ENCODE peak calls at places on chromosomes 4 and X, in nine cellular contexts. One of them, this sample, is unnamed.
A peak's percentile ranks its signal among the peaks of the same experiment; 100 is the strongest.

GRCh38 chrX:53309837-53310236 is 28.5 kb upstream of the IQSEC2 start:
- DNase-seq in ovary: no peak
- DNase-seq in transverse colon: no peak
- DNase-seq in uterus: no peak
- DNase-seq in H54: no peak
- DNase-seq in lower leg skin: no peak
- DNase-seq in body of pancreas: no peak
- DNase-seq in right lobe of liver: no peak
- DNase-seq in HepG2: no peak
- DNase-seq in this sample: no peak

GRCh38 chrX:101764538-101764937 is 104.9 kb upstream of the ARMCX2 start:
- DNase-seq in uterus: no peak
- DNase-seq in ovary: no peak
- DNase-seq in body of pancreas: no peak
- DNase-seq in right lobe of liver: no peak
- DNase-seq in transverse colon: no peak
- DNase-seq in lower leg skin: no peak
- DNase-seq in H54: no peak
- DNase-seq in HepG2: no peak
- DNase-seq in this sample: no peak

GRCh38 chr4:2081540-2081939 is 22.4 kb downstream of the NAT8L start:
- DNase-seq in uterus: no peak
- DNase-seq in right lobe of liver: no peak
- DNase-seq in transverse colon: no peak
- DNase-seq in ovary: peak; percentile 7
- DNase-seq in HepG2: no peak
- DNase-seq in lower leg skin: no peak
- DNase-seq in body of pancreas: no peak
- DNase-seq in H54: no peak
- DNase-seq in this sample: no peak

GRCh38 chr4:164538061-164538460 is 215.9 kb upstream of the SMIM31 start:
- DNase-seq in uterus: no peak
- DNase-seq in HepG2: no peak
- DNase-seq in ovary: no peak
- DNase-seq in lower leg skin: no peak
- DNase-seq in right lobe of liver: no peak
- DNase-seq in H54: no peak
- DNase-seq in transverse colon: no peak
- DNase-seq in body of pancreas: no peak
- DNase-seq in this sample: no peak

GRCh38 chr4:173270312-173271027 is 63.7 kb downstream of the HMGB2 start:
- DNase-seq in right lobe of liver: no peak
- DNase-seq in lower leg skin: no peak
- DNase-seq in ovary: no peak
- DNase-seq in body of pancreas: peak; percentile 16
- DNase-seq in transverse colon: no peak
- DNase-seq in HepG2: no peak
- DNase-seq in H54: no peak
- DNase-seq in uterus: no peak
- DNase-seq in this sample: no peak

GRCh38 chr4:128955751-128956150 is 137.6 kb downstream of the SCLT1 start:
- DNase-seq in right lobe of liver: no peak
- DNase-seq in H54: no peak
- DNase-seq in HepG2: no peak
- DNase-seq in uterus: no peak
- DNase-seq in body of pancreas: no peak
- DNase-seq in ovary: no peak
- DNase-seq in lower leg skin: no peak
- DNase-seq in transverse colon: no peak
- DNase-seq in this sample: no peak

GRCh38 chr4:70815370-70815769 is 24.3 kb downstream of the GRSF1 start:
- DNase-seq in body of pancreas: no peak
- DNase-seq in ovary: no peak
- DNase-seq in transverse colon: no peak
- DNase-seq in uterus: no peak
- DNase-seq in HepG2: no peak
- DNase-seq in lower leg skin: no peak
- DNase-seq in right lobe of liver: no peak
- DNase-seq in H54: no peak
- DNase-seq in this sample: no peak

GRCh38 chrX:18884916-18885315 is 99.0 kb downstream of the PHKA2 start:
- DNase-seq in HepG2: no peak
- DNase-seq in ovary: no peak
- DNase-seq in body of pancreas: no peak
- DNase-seq in right lobe of liver: no peak
- DNase-seq in uterus: no peak
- DNase-seq in transverse colon: no peak
- DNase-seq in lower leg skin: no peak
- DNase-seq in H54: no peak
- DNase-seq in this sample: no peak

GRCh38 chrX:29490606-29491005 is 724.8 kb upstream of the MAGEB2 start:
- DNase-seq in lower leg skin: no peak
- DNase-seq in ovary: no peak
- DNase-seq in body of pancreas: no peak
- DNase-seq in right lobe of liver: no peak
- DNase-seq in uterus: no peak
- DNase-seq in H54: no peak
- DNase-seq in transverse colon: no peak
- DNase-seq in HepG2: no peak
- DNase-seq in this sample: no peak

GRCh38 chr4:145179201-145179860 is 1.1 kb downstream of the OTUD4 start:
- DNase-seq in ovary: peak; percentile 65
- DNase-seq in H54: no peak
- DNase-seq in body of pancreas: peak; percentile 77
- DNase-seq in HepG2: peak; percentile 21
- DNase-seq in transverse colon: peak; percentile 85
- DNase-seq in uterus: peak; percentile 46
- DNase-seq in right lobe of liver: peak; percentile 85
- DNase-seq in lower leg skin: peak; percentile 44
- DNase-seq in this sample: peak; percentile 87

GRCh38 chr4:145181091-145181501 is 707 bp upstream of the OTUD4 start:
- DNase-seq in HepG2: no peak
- DNase-seq in H54: no peak
- DNase-seq in uterus: no peak
- DNase-seq in lower leg skin: no peak
- DNase-seq in right lobe of liver: no peak
- DNase-seq in transverse colon: no peak
- DNase-seq in ovary: no peak
- DNase-seq in body of pancreas: no peak
- DNase-seq in this sample: no peak

GRCh38 chr4:145178740-145179139 is 1.6 kb downstream of the OTUD4 start:
- DNase-seq in uterus: no peak
- DNase-seq in H54: no peak
- DNase-seq in body of pancreas: no peak
- DNase-seq in transverse colon: no peak
- DNase-seq in HepG2: no peak
- DNase-seq in ovary: no peak
- DNase-seq in lower leg skin: no peak
- DNase-seq in right lobe of liver: no peak
- DNase-seq in this sample: peak; percentile 55

GRCh38 chr4:145182212-145182611 is 1.8 kb upstream of the OTUD4 start:
- DNase-seq in uterus: no peak
- DNase-seq in lower leg skin: no peak
- DNase-seq in ovary: no peak
- DNase-seq in HepG2: no peak
- DNase-seq in right lobe of liver: no peak
- DNase-seq in H54: no peak
- DNase-seq in body of pancreas: no peak
- DNase-seq in transverse colon: no peak
- DNase-seq in this sample: no peak

GRCh38 chr4:145180298-145181090 is at the start of gene OTUD4:
- DNase-seq in uterus: peak; percentile 94
- DNase-seq in H54: peak; percentile 72
- DNase-seq in transverse colon: peak; percentile 96
- DNase-seq in lower leg skin: peak; percentile 94
- DNase-seq in right lobe of liver: peak; percentile 98
- DNase-seq in HepG2: peak; percentile 87
- DNase-seq in ovary: peak; percentile 95
- DNase-seq in body of pancreas: peak; percentile 97
- DNase-seq in this sample: peak; percentile 97
- TF ChIP-seq POLR2A in uterus: peak; percentile 76
- TF ChIP-seq POLR2A in H54: peak; percentile 62
- TF ChIP-seq POLR2A in transverse colon: peak; percentile 73
- TF ChIP-seq POLR2A in lower leg skin: no peak
- TF ChIP-seq POLR2A in right lobe of liver: peak; percentile 80
- TF ChIP-seq POLR2A in HepG2: peak; percentile 50
- TF ChIP-seq POLR2A in ovary: peak; percentile 39
- TF ChIP-seq POLR2A in body of pancreas: peak; percentile 73
- TF ChIP-seq POLR2A in this sample: peak; percentile 88

GRCh38 chr4:39626913-39627312 is 11.8 kb downstream of the SMIM14 start:
- DNase-seq in HepG2: no peak
- DNase-seq in body of pancreas: no peak
- DNase-seq in right lobe of liver: no peak
- DNase-seq in ovary: no peak
- DNase-seq in H54: no peak
- DNase-seq in uterus: no peak
- DNase-seq in transverse colon: no peak
- DNase-seq in lower leg skin: no peak
- DNase-seq in this sample: no peak
- TF ChIP-seq POLR2A in HepG2: no peak
- TF ChIP-seq POLR2A in body of pancreas: no peak
- TF ChIP-seq POLR2A in right lobe of liver: no peak
- TF ChIP-seq POLR2A in ovary: no peak
- TF ChIP-seq POLR2A in H54: no peak
- TF ChIP-seq POLR2A in uterus: no peak
- TF ChIP-seq POLR2A in transverse colon: no peak
- TF ChIP-seq POLR2A in lower leg skin: no peak
- TF ChIP-seq POLR2A in this sample: no peak

GRCh38 chr4:108920688-108921087 is 157.8 kb upstream of the ETNPPL start:
- DNase-seq in H54: no peak
- DNase-seq in body of pancreas: no peak
- DNase-seq in lower leg skin: no peak
- DNase-seq in ovary: no peak
- DNase-seq in right lobe of liver: no peak
- DNase-seq in transverse colon: no peak
- DNase-seq in uterus: no peak
- DNase-seq in HepG2: no peak
- DNase-seq in this sample: no peak

GRCh38 chr4:108922191-108922590 is 159.3 kb upstream of the ETNPPL start:
- DNase-seq in lower leg skin: no peak
- DNase-seq in body of pancreas: no peak
- DNase-seq in transverse colon: no peak
- DNase-seq in HepG2: no peak
- DNase-seq in ovary: no peak
- DNase-seq in right lobe of liver: no peak
- DNase-seq in uterus: no peak
- DNase-seq in H54: no peak
- DNase-seq in this sample: no peak

GRCh38 chr4:108919229-108919893 is 156.5 kb upstream of the ETNPPL start:
- DNase-seq in HepG2: no peak
- DNase-seq in right lobe of liver: no peak
- DNase-seq in transverse colon: no peak
- DNase-seq in uterus: no peak
- DNase-seq in lower leg skin: no peak
- DNase-seq in body of pancreas: no peak
- DNase-seq in ovary: no peak
- DNase-seq in H54: no peak
- DNase-seq in this sample: no peak

DNA sequence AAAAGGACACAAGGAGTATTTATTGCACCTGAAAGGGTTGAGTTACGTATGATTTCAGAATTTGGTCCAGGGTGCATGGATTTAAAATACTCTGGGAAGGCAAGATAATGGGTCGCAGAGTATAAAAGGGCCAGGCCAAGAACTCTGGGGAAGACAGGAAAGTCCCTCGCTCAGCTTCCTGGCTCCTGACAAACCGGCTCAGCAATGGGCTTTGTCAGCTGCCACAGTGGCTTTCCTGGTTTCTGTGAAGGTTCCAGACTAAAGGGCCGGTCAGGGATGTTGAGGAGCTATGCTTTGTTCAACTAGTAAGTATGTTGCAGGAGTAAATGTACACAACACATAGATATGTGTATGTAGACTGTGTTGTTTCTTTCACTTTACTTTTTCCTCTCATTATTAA is 154.4 kb upstream of the ETNPPL start:
- DNase-seq in lower leg skin: no peak
- DNase-seq in uterus: no peak
- DNase-seq in right lobe of liver: no peak
- DNase-seq in body of pancreas: no peak
- DNase-seq in H54: no peak
- DNase-seq in ovary: no peak
- DNase-seq in HepG2: no peak
- DNase-seq in transverse colon: no peak
- DNase-seq in this sample: no peak
- TF ChIP-seq POLR2A in lower leg skin: no peak
- TF ChIP-seq POLR2A in uterus: no peak
- TF ChIP-seq POLR2A in right lobe of liver: no peak
- TF ChIP-seq POLR2A in body of pancreas: no peak
- TF ChIP-seq POLR2A in H54: no peak
- TF ChIP-seq POLR2A in ovary: no peak
- TF ChIP-seq POLR2A in HepG2: no peak
- TF ChIP-seq POLR2A in transverse colon: no peak
- TF ChIP-seq POLR2A in this sample: no peak

GRCh38 chrX:86047174-86047991 is at the start of gene CHM:
- DNase-seq in H54: peak; percentile 29
- DNase-seq in uterus: peak; percentile 69
- DNase-seq in right lobe of liver: peak; percentile 60
- DNase-seq in transverse colon: peak; percentile 58
- DNase-seq in HepG2: peak; percentile 80
- DNase-seq in lower leg skin: peak; percentile 66
- DNase-seq in body of pancreas: peak; percentile 74
- DNase-seq in ovary: peak; percentile 68
- DNase-seq in this sample: no peak
- TF ChIP-seq POLR2A in H54: peak; percentile 47
- TF ChIP-seq POLR2A in uterus: peak; percentile 52
- TF ChIP-seq POLR2A in right lobe of liver: peak; percentile 45
- TF ChIP-seq POLR2A in transverse colon: peak; percentile 52
- TF ChIP-seq POLR2A in HepG2: peak; percentile 79
- TF ChIP-seq POLR2A in lower leg skin: no peak
- TF ChIP-seq POLR2A in body of pancreas: peak; percentile 69
- TF ChIP-seq POLR2A in ovary: peak; percentile 33
- TF ChIP-seq POLR2A in this sample: peak; percentile 72

GRCh38 chrX:119574394-119575266 is at the start of gene UBE2A:
- DNase-seq in body of pancreas: peak; percentile 92
- DNase-seq in right lobe of liver: peak; percentile 92
- DNase-seq in HepG2: peak; percentile 69
- DNase-seq in lower leg skin: peak; percentile 79
- DNase-seq in H54: peak; percentile 81
- DNase-seq in uterus: peak; percentile 92
- DNase-seq in ovary: peak; percentile 91
- DNase-seq in transverse colon: peak; percentile 92
- DNase-seq in this sample: peak; percentile 94
- TF ChIP-seq POLR2A in body of pancreas: peak; percentile 92
- TF ChIP-seq POLR2A in right lobe of liver: peak; percentile 85
- TF ChIP-seq POLR2A in HepG2: peak; percentile 95
- TF ChIP-seq POLR2A in lower leg skin: no peak
- TF ChIP-seq POLR2A in H54: peak; percentile 96
- TF ChIP-seq POLR2A in uterus: peak; percentile 75
- TF ChIP-seq POLR2A in ovary: peak; percentile 70
- TF ChIP-seq POLR2A in transverse colon: peak; percentile 96
- TF ChIP-seq POLR2A in this sample: peak; percentile 83

GRCh38 chr4:77819836-77820679 is 890 bp upstream of the CNOT6L start:
- DNase-seq in uterus: peak; percentile 89
- DNase-seq in HepG2: peak; percentile 52
- DNase-seq in ovary: peak; percentile 91
- DNase-seq in body of pancreas: peak; percentile 93
- DNase-seq in H54: peak; percentile 51
- DNase-seq in lower leg skin: peak; percentile 91
- DNase-seq in right lobe of liver: peak; percentile 97
- DNase-seq in transverse colon: peak; percentile 96
- DNase-seq in this sample: peak; percentile 96
- TF ChIP-seq POLR2A in uterus: peak; percentile 88
- TF ChIP-seq POLR2A in HepG2: peak; percentile 70
- TF ChIP-seq POLR2A in ovary: peak; percentile 66
- TF ChIP-seq POLR2A in body of pancreas: peak; percentile 89
- TF ChIP-seq POLR2A in H54: no peak
- TF ChIP-seq POLR2A in lower leg skin: no peak
- TF ChIP-seq POLR2A in right lobe of liver: peak; percentile 90
- TF ChIP-seq POLR2A in transverse colon: peak; percentile 95
- TF ChIP-seq POLR2A in this sample: peak; percentile 97